ENCODE peak calls at places on chromosomes 6 and 20, in eight cellular contexts. U is head of caudate nucleus; E is effector memory CD8-positive, alpha-beta T cell; S is NCI-H1694; K is mammary epithelial cell; D is foreskin fibroblast; O is neural progenitor cell; A is germinal center. R is an unnamed sample.

GRCh38 chr6:14324042-14324441 is 206.5 kb downstream of the CD83 start:
- DNase-seq in U (no peak), E (no peak), S (no peak), K (peak), D (no peak), O (no peak), A (no peak), R (no peak)

GRCh38 chr6:79066330-79066729 is 11.7 kb downstream of the PHIP start:
- DNase-seq in U (no peak), E (no peak), S (no peak), K (no peak), D (no peak), O (no peak), A (no peak), R (no peak)

GRCh38 chr20:50533061-50533460 is 22.9 kb downstream of the PTPN1 start:
- DNase-seq in U (no peak), E (no peak), S (no peak), K (no peak), D (no peak), O (no peak), A (no peak), R (no peak)

GRCh38 chr6:81561071-81561564 is 191.4 kb downstream of the TENT5A start:
- DNase-seq in U (no peak), E (no peak), S (no peak), K (no peak), D (peak), O (no peak), A (no peak), R (no peak)

GRCh38 chr20:53565254-53565653 is 28.4 kb downstream of the ZNF217 start:
- DNase-seq in U (no peak), E (no peak), S (no peak), K (no peak), D (no peak), O (no peak), A (no peak), R (no peak)

GRCh38 chr6:84635081-84635745 is 129.2 kb downstream of the TBX18 start:
- DNase-seq in U (no peak), E (no peak), S (no peak), K (peak), D (peak), O (no peak), A (no peak), R (no peak)

GRCh38 chr20:5513975-5514516 is 197.3 kb upstream of the PROKR2 start:
- DNase-seq in U (no peak), E (no peak), S (no peak), K (peak), D (peak), O (no peak), A (no peak), R (no peak)

GRCh38 chr6:108714012-108714773 is 134.0 kb upstream of the ARMC2 start:
- DNase-seq in U (no peak), E (peak), S (no peak), K (no peak), D (peak), O (no peak), A (no peak), R (no peak)

GRCh38 chr6:7124631-7125030 is 16.9 kb downstream of the RREB1 start:
- DNase-seq in U (no peak), E (no peak), S (no peak), K (no peak), D (no peak), O (no peak), A (no peak), R (no peak)

GRCh38 chr6:138727182-138727581 is 46.4 kb upstream of the CCDC28A start:
- DNase-seq in U (no peak), E (no peak), S (no peak), K (no peak), D (no peak), O (no peak), A (no peak), R (no peak)

GRCh38 chr6:136994782-136995181 is 50.0 kb downstream of the IL20RA start:
- DNase-seq in U (no peak), E (no peak), S (no peak), K (no peak), D (no peak), O (no peak), A (no peak), R (no peak)

GRCh38 chr20:11429168-11429567 is 488.5 kb upstream of the BTBD3 start:
- DNase-seq in U (no peak), E (no peak), S (no peak), K (peak), D (no peak), O (no peak), A (no peak), R (no peak)

GRCh38 chr6:36679043-36679821 is 718 bp downstream of the CDKN1A start:
- DNase-seq in U (peak), E (peak), S (no peak), K (peak), D (no peak), O (peak), A (no peak), R (no peak)

GRCh38 chr6:169918954-169919549 is 167.6 kb downstream of the ERMARD start:
- DNase-seq in U (no peak), E (no peak), S (no peak), K (no peak), D (no peak), O (no peak), A (no peak), R (no peak)

GRCh38 chr6:75430631-75431345 is 62.8 kb downstream of the FILIP1 start:
- DNase-seq in U (no peak), E (no peak), S (no peak), K (no peak), D (no peak), O (no peak), A (no peak), R (peak)

GRCh38 chr20:53664121-53664520 is 70.5 kb upstream of the ZNF217 start:
- DNase-seq in U (no peak), E (no peak), S (no peak), K (no peak), D (no peak), O (no peak), A (no peak), R (no peak)

GRCh38 chr20:41176711-41177552 is 39.6 kb downstream of the PLCG1 start:
- DNase-seq in U (peak), E (no peak), S (no peak), K (no peak), D (no peak), O (no peak), A (no peak), R (no peak)

GRCh38 chr6:51323056-51323455 is 504.4 kb downstream of the TFAP2B start:
- DNase-seq in U (no peak), E (no peak), S (no peak), K (no peak), D (no peak), O (peak), A (no peak), R (no peak)

GRCh38 chr6:52984247-52984646 is 10.8 kb downstream of the GSTA4 start:
- DNase-seq in U (no peak), E (peak), S (no peak), K (peak), D (no peak), O (no peak), A (peak), R (no peak)

GRCh38 chr6:77883849-77884248 is 231.0 kb downstream of the MEI4 start:
- DNase-seq in U (no peak), E (no peak), S (no peak), K (no peak), D (no peak), O (no peak), A (no peak), R (no peak)

GRCh38 chr6:17268114-17268513 is 13.0 kb upstream of the RBM24 start:
- DNase-seq in U (no peak), E (no peak), S (no peak), K (no peak), D (no peak), O (no peak), A (no peak), R (no peak)

GRCh38 chr6:7219310-7219709 is 93.7 kb downstream of the SSR1 start:
- DNase-seq in U (no peak), E (no peak), S (no peak), K (peak), D (peak), O (no peak), A (no peak), R (no peak)